ENCODE peak calls at places on chromosomes 5 and 9, in five cellular contexts. S is HepG2, B is H1, V is K562, P is GM12878. C is an unnamed sample.

GRCh38 chr5:82295144-82295543 is 17.0 kb upstream of the RPS23 start:
- DNase-seq in S (no peak), B (no peak), V (peak), P (no peak), C (peak)

GRCh38 chr5:75465480-75465879 is 45.9 kb downstream of the CERT1 start:
- DNase-seq in S (no peak), B (no peak), V (no peak), P (no peak), C (no peak)

GRCh38 chr5:95842955-95843544 is 20.5 kb upstream of the GLRX start:
- DNase-seq in S (peak), B (no peak), V (peak), P (no peak), C (no peak)

GRCh38 chr5:74916831-74917710 is 50.9 kb upstream of the FAM169A start:
- DNase-seq in S (peak), B (no peak), V (no peak), P (no peak), C (no peak)

GRCh38 chr5:139376364-139376763 is 6.7 kb downstream of the SLC23A1 start:
- DNase-seq in S (no peak), B (no peak), V (no peak), P (no peak), C (no peak)

GRCh38 chr5:73280821-73281746 is 108.1 kb downstream of the TMEM174 start:
- DNase-seq in S (no peak), B (no peak), V (no peak), P (no peak), C (peak)

GRCh38 chr5:8456846-8457186 is 587.9 kb downstream of the MTRR start:
- DNase-seq in S (no peak), B (no peak), V (no peak), P (no peak), C (no peak)

GRCh38 chr9:134155812-134156360 is 8.5 kb downstream of the RNU6ATAC start:
- DNase-seq in S (no peak), B (no peak), V (no peak), P (no peak), C (no peak)

GRCh38 chr5:162654661-162655406 is 587.3 kb downstream of the GABRG2 start:
- DNase-seq in S (no peak), B (no peak), V (no peak), P (no peak), C (no peak)

GRCh38 chr5:135693371-135693955 is 114.7 kb upstream of the CXCL14 start:
- DNase-seq in S (no peak), B (peak), V (no peak), P (no peak), C (no peak)

GRCh38 chr9:93301291-93301811 is 117.4 kb downstream of the WNK2 start:
- DNase-seq in S (no peak), B (peak), V (no peak), P (no peak), C (peak)

GRCh38 chr9:456365-456764 is 241.7 kb downstream of the DOCK8 start:
- DNase-seq in S (no peak), B (no peak), V (no peak), P (no peak), C (no peak)

GRCh38 chr9:115267788-115268187 is 149.8 kb upstream of the TNC start:
- DNase-seq in S (no peak), B (no peak), V (no peak), P (no peak), C (no peak)

GRCh38 chr5:173709145-173709544 is 92.7 kb upstream of the BOD1 start:
- DNase-seq in S (no peak), B (no peak), V (no peak), P (no peak), C (no peak)

GRCh38 chr5:16894236-16895057 is 41.6 kb downstream of the MYO10 start:
- DNase-seq in S (peak), B (no peak), V (peak), P (no peak), C (no peak)

GRCh38 chr5:50687548-50687947 is 21.1 kb downstream of the PARP8 start:
- DNase-seq in S (no peak), B (no peak), V (no peak), P (no peak), C (no peak)

GRCh38 chr5:149422429-149423286 is 43.6 kb upstream of the IL17B start:
- DNase-seq in S (peak), B (no peak), V (no peak), P (no peak), C (peak)

GRCh38 chr9:114513050-114513951 is 8.0 kb upstream of the WHRN start:
- DNase-seq in S (no peak), B (no peak), V (peak), P (no peak), C (no peak)

GRCh38 chr5:98775246-98775961 is 1.9 kb downstream of the RGMB start:
- DNase-seq in S (no peak), B (no peak), V (no peak), P (no peak), C (no peak)
- H3K9ac ChIP-seq in S (peak), B (no peak), V (no peak), P (peak), C (peak)

DNA sequence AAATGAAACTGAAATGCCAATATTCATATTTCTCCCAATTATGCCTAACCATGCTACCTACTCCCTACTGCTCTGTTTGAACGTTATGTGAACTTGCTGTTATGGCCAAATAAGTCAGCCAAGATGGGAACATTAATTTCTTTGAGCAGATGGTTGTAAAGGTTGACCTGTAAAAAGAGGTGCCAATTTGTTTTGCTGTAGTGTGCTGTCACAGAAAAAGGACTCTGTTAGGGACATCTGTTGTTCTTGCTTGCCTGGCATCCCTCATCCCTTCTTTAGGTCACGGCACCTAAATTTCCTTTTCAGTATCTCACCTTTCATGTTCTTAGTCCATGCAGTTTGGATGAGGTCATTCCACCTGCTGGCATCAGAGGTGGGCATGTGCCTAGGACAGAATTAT is 35.4 kb downstream of the GDNF start:
- DNase-seq in S (no peak), B (no peak), V (no peak), P (no peak), C (no peak)
- TF ChIP-seq RFX5 in S (no peak), B (no peak), V (no peak), P (no peak), C (no peak)

GRCh38 chr5:43615445-43616184 is 12.6 kb downstream of the NNT start:
- DNase-seq in S (peak), B (no peak), V (no peak), P (no peak), C (no peak)
- TF ChIP-seq GABPA in S (no peak), B (no peak), V (no peak), P (no peak), C (no peak)

DNA sequence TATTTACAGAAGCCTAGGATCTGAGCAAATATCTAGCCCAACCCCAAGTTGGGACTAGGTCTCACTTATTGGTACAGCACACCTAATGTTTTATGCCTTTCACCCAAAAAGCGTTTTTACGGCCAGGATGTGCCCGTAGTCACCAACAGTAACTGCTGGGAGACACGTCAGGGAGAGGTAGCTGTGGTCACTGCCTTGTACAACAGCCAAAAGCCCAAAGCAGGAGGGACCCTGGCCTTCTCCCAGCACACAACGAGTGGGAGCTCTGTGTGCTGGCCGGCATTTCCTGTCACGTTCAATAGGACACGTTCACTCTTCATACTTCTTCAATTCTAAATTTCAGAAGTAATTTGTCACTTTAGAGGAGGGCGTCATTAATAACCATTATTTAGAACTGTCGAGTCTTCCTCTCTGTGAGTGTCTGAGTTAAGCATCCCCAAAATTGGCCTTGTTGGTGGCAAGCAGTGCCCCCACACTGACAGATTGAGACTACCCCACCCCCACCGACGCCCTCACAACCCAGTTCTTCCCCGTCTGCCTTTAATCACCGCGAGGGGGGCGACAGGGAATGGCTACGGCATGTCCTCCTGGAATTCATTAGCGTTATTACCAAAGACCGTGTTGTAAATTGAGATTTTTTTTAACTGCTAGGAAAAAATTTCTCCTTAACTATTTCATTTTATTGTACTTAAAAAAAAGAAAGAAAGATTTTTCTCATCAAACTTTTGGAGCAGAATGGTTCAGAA is 80.7 kb downstream of the MVB12B start:
- DNase-seq in S (no peak), B (no peak), V (no peak), P (no peak), C (no peak)
- H3K9ac ChIP-seq in S (no peak), B (no peak), V (no peak), P (no peak), C (no peak)

C was measured in SK-N-SH.